ENCODE peak calls at places on chromosomes 3 and 15, in nine cellular contexts. K is body of pancreas, A is mucosa of descending colon, M is sigmoid colon, C is AG04449, D is brain microvascular endothelial cell, L is IMR-90, H is fibroblast of pulmonary artery, X is AG10803. F is an unnamed sample.

GRCh38 chr15:93854088-93854487 is 377.3 kb upstream of the MCTP2 start:
- DNase-seq in K (no peak), A (no peak), M (no peak), C (no peak), D (no peak), L (no peak), H (no peak), X (no peak), F (no peak)

GRCh38 chr3:158602227-158602626 is 31.2 kb downstream of the MLF1 start:
- DNase-seq in K (no peak), A (no peak), M (no peak), C (no peak), D (no peak), L (no peak), H (no peak), X (no peak), F (no peak)

GRCh38 chr3:77939726-77940125 is 899.8 kb downstream of the ROBO2 start:
- DNase-seq in K (no peak), A (no peak), M (no peak), C (no peak), D (peak), L (no peak), H (peak), X (no peak), F (peak)

GRCh38 chr3:181696641-181697230 is 15.0 kb upstream of the SOX2 start:
- DNase-seq in K (no peak), A (no peak), M (no peak), C (no peak), D (no peak), L (no peak), H (no peak), X (no peak), F (no peak)

GRCh38 chr3:157335677-157336076 is 101.0 kb upstream of the PTX3 start:
- DNase-seq in K (no peak), A (no peak), M (no peak), C (no peak), D (peak), L (peak), H (peak), X (peak), F (peak)

GRCh38 chr3:67875858-67876257 is 221.4 kb upstream of the SUCLG2 start:
- DNase-seq in K (no peak), A (no peak), M (no peak), C (no peak), D (no peak), L (no peak), H (no peak), X (no peak), F (peak)

GRCh38 chr15:62742409-62743171 is 300.0 kb upstream of the TPM1 start:
- DNase-seq in K (peak), A (peak), M (peak), C (peak), D (peak), L (peak), H (peak), X (peak), F (peak)

GRCh38 chr3:10950476-10951294 is 41.9 kb upstream of the SLC6A1 start:
- DNase-seq in K (no peak), A (no peak), M (no peak), C (no peak), D (peak), L (peak), H (peak), X (peak), F (peak)

GRCh38 chr3:151306168-151306810 is 10.3 kb downstream of the GPR87 start:
- DNase-seq in K (no peak), A (no peak), M (no peak), C (no peak), D (no peak), L (no peak), H (no peak), X (no peak), F (no peak)

GRCh38 chr3:46715507-46716175 is 2.0 kb downstream of the PRSS50 start:
- DNase-seq in K (no peak), A (no peak), M (peak), C (no peak), D (no peak), L (no peak), H (no peak), X (no peak), F (no peak)

GRCh38 chr3:51946796-51947195 is 4.6 kb downstream of the PARP3 start:
- DNase-seq in K (no peak), A (no peak), M (peak), C (no peak), D (no peak), L (no peak), H (no peak), X (no peak), F (no peak)

GRCh38 chr15:99537344-99537743 is 28.4 kb upstream of the MEF2A start:
- DNase-seq in K (peak), A (no peak), M (no peak), C (no peak), D (peak), L (peak), H (peak), X (peak), F (no peak)

GRCh38 chr3:156948402-156949210 is 122.5 kb downstream of the LEKR1 start:
- DNase-seq in K (no peak), A (no peak), M (no peak), C (no peak), D (no peak), L (no peak), H (no peak), X (no peak), F (no peak)

GRCh38 chr3:36362973-36363372 is 17.3 kb upstream of the STAC start:
- DNase-seq in K (no peak), A (no peak), M (no peak), C (no peak), D (peak), L (peak), H (peak), X (peak), F (peak)

GRCh38 chr3:188780188-188781147 is 391.3 kb upstream of the TPRG1 start:
- DNase-seq in K (peak), A (no peak), M (peak), C (no peak), D (no peak), L (no peak), H (peak), X (peak), F (no peak)

GRCh38 chr15:42059661-42060476 is 34.5 kb downstream of the PLA2G4D start:
- DNase-seq in K (peak), A (no peak), M (no peak), C (no peak), D (peak), L (peak), H (peak), X (peak), F (peak)

GRCh38 chr3:122893754-122894668 is 99.1 kb downstream of the SLC49A4 start:
- DNase-seq in K (no peak), A (no peak), M (no peak), C (no peak), D (no peak), L (peak), H (no peak), X (peak), F (no peak)

GRCh38 chr3:151398895-151399294 is 14.3 kb upstream of the P2RY12 start:
- DNase-seq in K (no peak), A (no peak), M (no peak), C (no peak), D (no peak), L (no peak), H (no peak), X (no peak), F (no peak)

DNA sequence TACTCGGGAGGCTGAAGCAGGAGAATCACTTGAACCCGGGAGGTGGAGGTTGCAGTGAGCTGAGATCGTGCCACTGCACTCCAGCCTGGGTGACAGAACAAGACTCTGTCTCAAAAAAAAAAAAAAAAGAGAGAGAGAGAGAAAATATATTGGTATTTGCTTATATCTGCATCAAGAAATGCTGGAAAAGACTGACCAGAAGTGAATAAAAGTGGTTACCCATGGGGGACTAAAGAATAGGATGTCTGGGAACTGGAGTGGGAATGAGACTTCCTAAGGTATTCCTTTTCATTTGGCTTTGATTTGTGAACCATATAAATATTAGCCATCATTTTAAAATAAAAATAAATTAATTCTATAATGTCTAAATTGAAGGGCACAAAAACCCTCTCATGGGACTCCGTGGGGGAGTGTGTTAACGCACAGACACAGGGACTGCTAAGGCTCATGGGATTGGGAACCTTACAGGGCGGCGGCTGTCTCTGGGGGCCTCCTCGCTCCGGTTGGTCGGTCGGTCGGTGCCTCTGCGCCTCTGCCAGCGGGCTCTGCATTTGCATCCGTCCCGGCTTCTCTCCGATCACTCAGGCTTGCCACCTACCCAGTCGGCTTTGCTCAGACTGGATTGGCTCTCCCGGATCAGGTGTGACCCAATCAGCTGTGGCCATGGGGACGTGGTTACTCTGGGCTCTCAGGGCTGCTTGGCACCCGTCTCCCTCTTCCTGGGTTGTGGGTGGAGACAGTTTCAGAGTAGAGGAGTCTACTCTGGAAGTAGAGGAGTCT is 12.7 kb upstream of the TSPAN3 start:
- DNase-seq in K (peak), A (peak), M (peak), C (no peak), D (peak), L (peak), H (peak), X (peak), F (peak)
- H3K4me3 ChIP-seq in K (no peak), A (no peak), M (no peak), C (peak), D (peak), L (no peak), H (peak), X (peak), F (peak)

GRCh38 chr3:183178833-183179549 is 16.5 kb upstream of the LAMP3 start:
- DNase-seq in K (peak), A (peak), M (no peak), C (no peak), D (peak), L (no peak), H (peak), X (no peak), F (peak)
- TF ChIP-seq CTCF in K (peak), A (no peak), M (no peak), C (peak), D (peak), L (peak), H (no peak), X (no peak), F (peak)

GRCh38 chr3:60260546-60260945 is 990.7 kb downstream of the FHIT start:
- DNase-seq in K (no peak), A (no peak), M (no peak), C (no peak), D (no peak), L (no peak), H (no peak), X (no peak), F (no peak)
- H3K4me3 ChIP-seq in K (no peak), A (no peak), M (no peak), C (no peak), D (no peak), L (no peak), H (no peak), X (no peak), F (no peak)

DNA sequence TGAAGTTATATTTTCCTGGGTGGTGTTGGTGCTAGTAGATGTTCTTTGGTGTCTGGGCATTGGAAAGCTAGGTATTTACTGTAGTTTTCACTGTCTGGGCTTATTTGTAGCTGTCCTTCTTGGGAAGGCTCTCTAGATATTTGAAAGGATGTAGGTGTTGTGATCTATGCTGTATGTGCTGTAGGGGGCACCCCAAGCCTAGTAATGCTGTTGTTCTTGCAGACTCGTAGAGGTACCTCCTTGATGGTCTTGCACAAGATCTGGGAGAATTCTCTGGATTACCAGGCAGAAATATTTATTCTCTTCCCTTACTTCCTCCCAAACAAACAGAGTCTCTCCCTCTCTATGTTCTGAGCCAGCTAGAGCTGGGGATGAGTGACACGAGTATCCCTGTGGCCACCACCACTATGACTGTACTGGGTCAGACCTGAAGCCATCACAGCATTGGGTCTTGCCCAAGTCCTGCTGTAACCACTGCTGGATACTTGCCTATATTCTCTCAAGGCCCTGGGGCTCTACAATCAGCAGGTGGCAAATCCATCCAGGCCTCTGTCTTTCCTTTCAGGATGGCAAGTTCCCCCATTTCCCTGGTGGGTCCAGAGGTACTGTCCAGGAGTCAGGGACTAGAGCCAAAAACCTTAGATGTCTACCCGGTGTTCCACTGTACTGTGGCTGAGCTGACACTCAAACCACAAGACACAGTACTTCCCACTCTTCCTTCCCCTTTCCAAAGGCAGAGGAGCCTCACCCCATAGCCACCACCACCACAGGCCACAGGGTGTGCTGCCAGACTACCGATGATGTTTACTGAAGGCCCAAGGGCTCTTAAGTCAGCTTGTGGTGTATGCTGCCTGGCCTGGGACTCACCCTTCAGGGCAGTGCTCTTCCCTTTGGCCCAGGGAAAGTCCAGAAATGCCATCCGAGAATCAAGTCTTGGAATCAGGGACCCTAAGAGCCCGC is 195.2 kb upstream of the DPPA4 start:
- DNase-seq in K (peak), A (no peak), M (no peak), C (peak), D (peak), L (peak), H (peak), X (peak), F (peak)
- TF ChIP-seq CTCF in K (peak), A (no peak), M (peak), C (no peak), D (peak), L (peak), H (peak), X (peak), F (peak)